ENCODE peak calls at places on chromosomes 16 and 17, in six cellular contexts. One of them, this sample, is unnamed.

GRCh38 chr17:72615627-72615991 is 476.9 kb downstream of the SLC39A11 start:
- DNase-seq in AG04450: no peak
- DNase-seq in breast epithelium: no peak
- DNase-seq in left ventricle myocardium inferior: no peak
- DNase-seq in bronchial epithelial cell: no peak
- DNase-seq in MM.1S: no peak
- DNase-seq in this sample: no peak

GRCh38 chr16:2385441-2385840 is 43.8 kb upstream of the CCNF start:
- DNase-seq in AG04450: no peak
- DNase-seq in breast epithelium: no peak
- DNase-seq in left ventricle myocardium inferior: no peak
- DNase-seq in bronchial epithelial cell: peak
- DNase-seq in MM.1S: no peak
- DNase-seq in this sample: no peak

GRCh38 chr16:56999409-57000270 is 10.3 kb downstream of the NLRC5 start:
- DNase-seq in AG04450: no peak
- DNase-seq in breast epithelium: no peak
- DNase-seq in left ventricle myocardium inferior: no peak
- DNase-seq in bronchial epithelial cell: no peak
- DNase-seq in MM.1S: no peak
- DNase-seq in this sample: no peak

GRCh38 chr16:84467256-84467655 is 37.2 kb downstream of the MEAK7 start:
- DNase-seq in AG04450: no peak
- DNase-seq in breast epithelium: no peak
- DNase-seq in left ventricle myocardium inferior: no peak
- DNase-seq in bronchial epithelial cell: peak
- DNase-seq in MM.1S: no peak
- DNase-seq in this sample: no peak

GRCh38 chr16:11310997-11311561 is 29.9 kb upstream of the PRM1 start:
- DNase-seq in AG04450: no peak
- DNase-seq in breast epithelium: no peak
- DNase-seq in left ventricle myocardium inferior: no peak
- DNase-seq in bronchial epithelial cell: no peak
- DNase-seq in MM.1S: peak
- DNase-seq in this sample: no peak

GRCh38 chr17:5715478-5715877 is 131.2 kb upstream of the NLRP1 start:
- DNase-seq in AG04450: no peak
- DNase-seq in breast epithelium: no peak
- DNase-seq in left ventricle myocardium inferior: no peak
- DNase-seq in bronchial epithelial cell: no peak
- DNase-seq in MM.1S: no peak
- DNase-seq in this sample: no peak

GRCh38 chr17:33940769-33941168 is 314.3 kb upstream of the CCL2 start:
- DNase-seq in AG04450: no peak
- DNase-seq in breast epithelium: no peak
- DNase-seq in left ventricle myocardium inferior: peak
- DNase-seq in bronchial epithelial cell: no peak
- DNase-seq in MM.1S: no peak
- DNase-seq in this sample: no peak

GRCh38 chr16:8537691-8538342 is 52.5 kb downstream of the TMEM114 start:
- DNase-seq in AG04450: no peak
- DNase-seq in breast epithelium: no peak
- DNase-seq in left ventricle myocardium inferior: no peak
- DNase-seq in bronchial epithelial cell: no peak
- DNase-seq in MM.1S: no peak
- DNase-seq in this sample: no peak

GRCh38 chr17:11293480-11293879 is 52.5 kb downstream of the SHISA6 start:
- DNase-seq in AG04450: no peak
- DNase-seq in breast epithelium: no peak
- DNase-seq in left ventricle myocardium inferior: no peak
- DNase-seq in bronchial epithelial cell: no peak
- DNase-seq in MM.1S: no peak
- DNase-seq in this sample: no peak

DNA sequence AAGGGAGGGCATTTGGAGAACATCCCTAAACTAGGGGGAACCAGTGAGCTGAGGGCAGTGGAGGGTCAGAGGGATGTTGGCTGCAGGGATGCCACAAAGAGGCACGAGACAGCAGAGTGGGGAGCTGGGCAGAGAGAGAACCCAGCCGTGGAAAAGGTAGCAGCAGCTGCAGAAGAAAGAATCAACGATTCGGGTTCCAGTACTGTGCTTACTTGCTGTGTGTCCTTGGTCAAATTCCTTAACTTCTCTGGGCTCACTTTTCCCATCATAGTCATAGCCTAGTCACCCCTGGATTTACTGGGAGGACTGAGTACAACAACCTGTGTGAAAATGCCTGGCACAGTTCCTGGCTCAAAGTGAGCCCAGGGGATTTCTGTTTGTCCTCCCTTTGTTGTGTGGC is 12.8 kb upstream of the MMP2 start:
- DNase-seq in AG04450: no peak
- DNase-seq in breast epithelium: no peak
- DNase-seq in left ventricle myocardium inferior: no peak
- DNase-seq in bronchial epithelial cell: no peak
- DNase-seq in MM.1S: no peak
- DNase-seq in this sample: no peak
- TF ChIP-seq CTCF in AG04450: no peak
- TF ChIP-seq CTCF in breast epithelium: no peak
- TF ChIP-seq CTCF in left ventricle myocardium inferior: no peak
- TF ChIP-seq CTCF in bronchial epithelial cell: no peak
- TF ChIP-seq CTCF in MM.1S: no peak
- TF ChIP-seq CTCF in this sample: no peak

DNA sequence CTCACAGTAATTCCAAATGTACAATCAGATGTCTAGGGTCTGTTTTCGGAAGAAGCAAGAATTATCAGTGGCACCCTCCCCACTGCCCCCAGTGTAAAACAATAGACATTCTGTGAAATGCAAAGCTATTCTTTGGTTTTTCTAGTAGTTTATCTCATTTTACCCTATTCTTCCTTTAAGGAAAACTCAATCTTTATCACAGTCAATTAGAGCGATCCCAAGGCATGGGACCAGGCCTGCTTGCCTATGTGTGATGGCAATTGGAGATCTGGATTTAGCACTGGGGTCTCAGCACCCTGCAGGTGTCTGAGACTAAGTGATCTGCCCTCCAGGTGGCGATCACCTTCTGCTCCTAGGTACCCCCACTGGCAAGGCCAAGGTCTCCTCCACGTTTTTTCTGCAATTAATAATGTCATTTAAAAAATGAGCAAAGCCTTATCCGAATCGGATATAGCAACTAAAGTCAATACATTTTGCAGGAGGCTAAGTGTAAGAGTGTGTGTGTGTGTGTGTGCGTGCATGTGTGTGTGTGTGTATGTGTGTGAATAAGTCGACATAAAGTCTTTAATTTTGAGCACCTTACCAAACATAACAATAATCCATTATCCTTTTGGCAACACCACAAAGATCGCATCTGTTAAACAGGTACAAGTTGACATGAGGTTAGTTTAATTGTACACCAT is 59.7 kb downstream of the HLF start:
- DNase-seq in AG04450: no peak
- DNase-seq in breast epithelium: no peak
- DNase-seq in left ventricle myocardium inferior: no peak
- DNase-seq in bronchial epithelial cell: no peak
- DNase-seq in MM.1S: no peak
- DNase-seq in this sample: no peak
- TF ChIP-seq CTCF in AG04450: no peak
- TF ChIP-seq CTCF in breast epithelium: no peak
- TF ChIP-seq CTCF in left ventricle myocardium inferior: no peak
- TF ChIP-seq CTCF in bronchial epithelial cell: no peak
- TF ChIP-seq CTCF in MM.1S: no peak
- TF ChIP-seq CTCF in this sample: no peak

DNA sequence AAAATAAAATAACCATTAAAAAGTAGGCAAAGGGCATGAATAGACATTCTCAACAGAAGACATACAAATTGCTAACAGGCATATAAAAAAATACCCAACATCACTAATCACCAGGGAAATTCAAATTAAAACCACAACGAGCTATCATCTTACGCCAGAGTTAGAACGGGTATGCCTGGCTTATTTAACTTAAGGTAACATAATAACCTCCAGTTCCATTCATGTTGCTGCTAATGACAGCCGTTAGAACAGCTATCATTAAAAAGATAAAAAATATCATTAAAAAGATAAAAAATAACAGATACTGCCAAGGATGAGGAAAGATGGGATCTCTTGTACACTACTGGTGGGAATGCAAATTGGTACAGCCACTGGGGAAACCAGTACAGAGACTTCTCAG is 89.3 kb downstream of the GAS7 start:
- DNase-seq in AG04450: no peak
- DNase-seq in breast epithelium: no peak
- DNase-seq in left ventricle myocardium inferior: no peak
- DNase-seq in bronchial epithelial cell: no peak
- DNase-seq in MM.1S: no peak
- DNase-seq in this sample: no peak
- TF ChIP-seq CTCF in AG04450: no peak
- TF ChIP-seq CTCF in breast epithelium: no peak
- TF ChIP-seq CTCF in left ventricle myocardium inferior: peak
- TF ChIP-seq CTCF in bronchial epithelial cell: no peak
- TF ChIP-seq CTCF in MM.1S: no peak
- TF ChIP-seq CTCF in this sample: no peak

DNA sequence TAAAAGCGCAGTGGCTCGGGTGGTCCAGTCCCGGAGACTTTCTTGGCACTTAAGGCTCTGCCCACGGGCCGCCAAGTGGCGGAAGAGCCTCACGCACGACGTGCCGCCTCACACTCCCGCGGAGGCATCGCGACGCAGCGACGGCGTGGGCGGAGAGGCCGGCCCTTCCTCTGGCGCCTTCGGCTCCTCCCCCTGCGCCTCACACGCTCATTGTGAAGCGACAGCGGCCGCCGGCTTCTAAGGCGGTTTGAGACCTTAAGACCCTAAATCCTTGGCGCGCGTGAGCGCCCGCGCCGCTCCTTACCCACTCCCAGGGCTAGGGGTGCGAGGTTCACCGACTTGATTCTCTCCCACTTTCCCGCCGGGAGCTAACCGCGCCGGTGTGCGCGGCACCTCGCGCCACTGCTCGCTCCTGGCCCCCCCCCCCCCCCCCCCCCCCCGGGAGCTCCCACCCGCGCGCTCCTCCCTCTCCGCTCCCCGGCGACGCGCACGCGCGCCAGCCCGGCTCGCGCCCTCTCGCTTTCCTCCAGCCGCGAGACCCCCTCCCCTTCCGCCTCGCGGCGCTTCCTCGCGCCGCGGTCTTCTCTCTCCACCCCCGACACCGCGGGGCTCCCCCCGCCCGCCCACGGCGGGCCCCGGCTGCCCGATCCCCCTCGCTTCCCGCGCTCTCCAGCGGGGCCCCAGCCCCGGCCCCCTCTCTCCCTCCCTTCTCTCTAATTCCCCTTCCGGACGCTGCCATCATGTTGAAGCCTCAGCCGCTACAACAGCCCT is at the start of gene ATXN2L:
- DNase-seq in AG04450: peak
- DNase-seq in breast epithelium: peak
- DNase-seq in left ventricle myocardium inferior: peak
- DNase-seq in bronchial epithelial cell: peak
- DNase-seq in MM.1S: peak
- DNase-seq in this sample: peak
- TF ChIP-seq CTCF in AG04450: no peak
- TF ChIP-seq CTCF in breast epithelium: peak
- TF ChIP-seq CTCF in left ventricle myocardium inferior: peak
- TF ChIP-seq CTCF in bronchial epithelial cell: no peak
- TF ChIP-seq CTCF in MM.1S: no peak
- TF ChIP-seq CTCF in this sample: peak